ENCODE peak calls at places on chromosome 2, in eight cellular contexts. L is cardiac muscle cell, T is Calu3, Q is brain microvascular endothelial cell, K is fibroblast of mammary gland, Y is dorsolateral prefrontal cortex, S is B cell, M is foreskin fibroblast. A is an unnamed sample.

GRCh38 chr2:237227190-237227988 is 141.7 kb downstream of the COPS8 start:
- DNase-seq in L (no peak), T (peak; percentile 50), Q (peak; percentile 93), K (peak; percentile 97), Y (no peak), S (no peak), M (peak; percentile 90), A (no peak)

GRCh38 chr2:164388511-164388910 is 232.8 kb downstream of the GRB14 start:
- DNase-seq in L (peak; percentile 5), T (peak; percentile 64), Q (peak; percentile 81), K (peak; percentile 15), Y (no peak), S (no peak), M (no peak), A (no peak)

GRCh38 chr2:8438476-8438875 is 243.4 kb upstream of the ID2 start:
- DNase-seq in L (no peak), T (no peak), Q (no peak), K (no peak), Y (no peak), S (no peak), M (no peak), A (no peak)

GRCh38 chr2:86833315-86833714 is 28.4 kb downstream of the CD8B start:
- DNase-seq in L (no peak), T (no peak), Q (no peak), K (no peak), Y (no peak), S (no peak), M (no peak), A (no peak)

GRCh38 chr2:238920601-238921001 is 72.7 kb downstream of the TWIST2 start:
- DNase-seq in L (no peak), T (no peak), Q (no peak), K (no peak), Y (peak; percentile 4), S (peak; percentile 34), M (no peak), A (no peak)

GRCh38 chr2:144479138-144479537 is 40.8 kb downstream of the ZEB2 start:
- DNase-seq in L (peak; percentile 57), T (no peak), Q (no peak), K (peak; percentile 49), Y (no peak), S (no peak), M (peak; percentile 44), A (no peak)

GRCh38 chr2:197116306-197116879 is 189.9 kb upstream of the PGAP1 start:
- DNase-seq in L (no peak), T (no peak), Q (no peak), K (no peak), Y (no peak), S (no peak), M (no peak), A (no peak)

GRCh38 chr2:130762031-130762909 is 6.9 kb downstream of the AMER3 start:
- DNase-seq in L (no peak), T (no peak), Q (no peak), K (no peak), Y (no peak), S (no peak), M (no peak), A (no peak)

GRCh38 chr2:158686166-158686792 is 108.8 kb upstream of the DAPL1 start:
- DNase-seq in L (peak; percentile 11), T (no peak), Q (no peak), K (peak; percentile 35), Y (peak; percentile 86), S (no peak), M (peak; percentile 74), A (no peak)

GRCh38 chr2:609520-610280 is 67.5 kb downstream of the TMEM18 start:
- DNase-seq in L (no peak), T (no peak), Q (no peak), K (no peak), Y (no peak), S (no peak), M (no peak), A (no peak)

GRCh38 chr2:190578158-190579057 is 43.9 kb upstream of the NEMP2 start:
- DNase-seq in L (peak; percentile 55), T (peak; percentile 39), Q (peak; percentile 35), K (peak; percentile 37), Y (no peak), S (no peak), M (no peak), A (no peak)

GRCh38 chr2:168211664-168212163 is 35.7 kb downstream of the STK39 start:
- DNase-seq in L (no peak), T (no peak), Q (no peak), K (no peak), Y (no peak), S (no peak), M (no peak), A (no peak)

GRCh38 chr2:120762341-120763061 is 26.8 kb downstream of the GLI2 start:
- DNase-seq in L (no peak), T (no peak), Q (no peak), K (no peak), Y (peak; percentile 29), S (no peak), M (no peak), A (no peak)

GRCh38 chr2:86079981-86080911 is 25.4 kb downstream of the POLR1A start:
- DNase-seq in L (peak; percentile 81), T (peak; percentile 77), Q (peak; percentile 72), K (peak; percentile 71), Y (peak; percentile 76), S (peak; percentile 81), M (peak; percentile 49), A (peak; percentile 70)

GRCh38 chr2:96256611-96257113 is 9.1 kb downstream of the TMEM127 start:
- DNase-seq in L (no peak), T (no peak), Q (no peak), K (no peak), Y (no peak), S (no peak), M (no peak), A (no peak)

GRCh38 chr2:44705851-44706555 is 235.5 kb upstream of the SIX3 start:
- DNase-seq in L (no peak), T (no peak), Q (no peak), K (no peak), Y (no peak), S (no peak), M (no peak), A (no peak)

GRCh38 chr2:176652300-176653182 is 383.3 kb downstream of the MTX2 start:
- DNase-seq in L (peak; percentile 70), T (peak; percentile 24), Q (peak; percentile 51), K (peak; percentile 74), Y (no peak), S (peak; percentile 45), M (peak; percentile 34), A (no peak)

GRCh38 chr2:42386684-42387083 is 25.7 kb upstream of the COX7A2L start:
- DNase-seq in L (no peak), T (no peak), Q (no peak), K (peak; percentile 10), Y (no peak), S (no peak), M (no peak), A (no peak)

GRCh38 chr2:96876036-96876810 is 6.3 kb upstream of the SEMA4C start:
- DNase-seq in L (no peak), T (no peak), Q (peak; percentile 43), K (peak; percentile 75), Y (no peak), S (no peak), M (peak; percentile 57), A (no peak)

GRCh38 chr2:33042226-33042625 is 95.5 kb downstream of the LTBP1 start:
- DNase-seq in L (no peak), T (no peak), Q (no peak), K (no peak), Y (no peak), S (no peak), M (no peak), A (no peak)
- TF ChIP-seq CTCF in L (no peak), T (no peak), Q (no peak), K (no peak), Y (no peak), S (no peak), M (no peak), A (no peak)

GRCh38 chr2:29770846-29771245 is 150.5 kb downstream of the ALK start:
- DNase-seq in L (no peak), T (no peak), Q (no peak), K (no peak), Y (no peak), S (no peak), M (no peak), A (no peak)
- TF ChIP-seq CTCF in L (no peak), T (no peak), Q (no peak), K (no peak), Y (no peak), S (no peak), M (no peak), A (no peak)

DNA sequence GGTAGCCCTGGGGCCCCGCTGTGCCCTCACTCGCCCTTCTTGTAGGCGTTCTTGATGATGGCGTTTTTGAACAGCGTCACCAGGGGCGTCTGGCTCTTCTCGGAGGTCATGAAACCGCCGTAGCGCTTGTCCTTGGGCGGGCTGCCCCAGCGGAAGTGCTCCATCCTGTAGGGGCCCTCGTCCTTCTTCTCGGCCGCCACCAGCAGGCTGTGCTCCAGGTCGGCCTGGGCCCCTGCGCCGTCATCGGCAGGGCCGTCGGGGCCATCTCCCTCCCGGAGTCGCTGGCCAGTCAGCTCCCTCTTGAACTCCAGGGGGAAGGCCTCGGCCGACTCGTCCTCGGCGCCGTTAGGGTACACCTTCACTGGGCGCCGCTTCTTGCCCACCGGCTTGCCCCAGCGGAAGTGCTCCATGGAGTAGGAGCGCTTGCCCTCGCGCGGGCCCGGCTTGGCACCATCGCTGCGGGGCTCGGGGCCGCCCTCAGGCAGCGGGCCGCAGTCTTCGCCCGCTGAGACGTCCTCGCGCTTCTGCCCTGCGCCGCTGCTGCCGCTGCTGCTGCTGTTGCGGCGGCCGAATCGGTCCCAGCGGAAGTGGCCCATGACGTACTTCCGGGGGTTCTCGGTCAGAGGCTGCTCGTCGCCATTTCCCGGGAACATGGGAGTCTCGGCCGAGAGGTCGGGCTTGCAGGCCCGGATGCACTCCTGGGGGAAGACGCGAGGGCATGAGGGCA is 7.2 kb downstream of the POMC start:
- DNase-seq in L (no peak), T (no peak), Q (no peak), K (peak; percentile 57), Y (no peak), S (peak; percentile 71), M (no peak), A (no peak)
- TF ChIP-seq CTCF in L (no peak), T (no peak), Q (no peak), K (no peak), Y (no peak), S (no peak), M (no peak), A (no peak)

GRCh38 chr2:139034064-139034463 is 253.9 kb upstream of the NXPH2 start:
- DNase-seq in L (no peak), T (no peak), Q (no peak), K (no peak), Y (no peak), S (no peak), M (no peak), A (no peak)

GRCh38 chr2:139033300-139033699 is 253.1 kb upstream of the NXPH2 start:
- DNase-seq in L (no peak), T (no peak), Q (peak; percentile 56), K (peak; percentile 7), Y (no peak), S (no peak), M (no peak), A (no peak)

DNA sequence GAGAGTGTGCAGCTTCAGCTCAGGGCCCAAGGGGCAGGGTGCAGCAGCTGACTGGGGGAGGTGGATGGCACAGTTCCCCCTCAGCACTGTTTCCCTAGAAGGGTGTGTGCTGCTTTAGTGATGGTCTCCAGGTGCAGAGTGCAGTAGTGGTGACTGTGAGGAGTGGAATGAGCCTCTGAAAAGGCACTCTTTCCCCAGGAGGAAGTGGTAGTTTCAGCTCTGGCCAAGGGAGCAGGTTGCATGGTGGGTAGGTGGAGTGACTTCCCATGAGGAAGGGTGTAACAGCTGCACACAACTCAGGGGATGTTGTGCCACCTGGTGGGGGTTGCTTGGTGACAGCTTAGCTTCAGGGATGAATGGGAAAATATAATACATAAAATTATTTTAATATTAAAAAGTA is 251.5 kb upstream of the NXPH2 start:
- DNase-seq in L (no peak), T (peak; percentile 63), Q (peak; percentile 3), K (peak; percentile 2), Y (no peak), S (no peak), M (no peak), A (no peak)
- TF ChIP-seq CTCF in L (peak; percentile 16), T (no peak), Q (peak; percentile 25), K (no peak), Y (no peak), S (no peak), M (no peak), A (no peak)

A was measured in omental fat pad.